ENCODE peak calls at places on chromosome 20, in four cellular contexts. One of them, this sample, is unnamed.

GRCh38 chr20:19283503-19283902 is 71.1 kb downstream of the SLC24A3 start:
- DNase-seq in GM13976: no peak
- DNase-seq in colonic mucosa: no peak
- DNase-seq in mucosa of descending colon: no peak
- DNase-seq in this sample: no peak

GRCh38 chr20:1983311-1983710 is 10.5 kb downstream of the PDYN start:
- DNase-seq in GM13976: no peak
- DNase-seq in colonic mucosa: no peak
- DNase-seq in mucosa of descending colon: no peak
- DNase-seq in this sample: no peak

GRCh38 chr20:50992733-50993457 is 30.0 kb downstream of the KCNG1 start:
- DNase-seq in GM13976: peak
- DNase-seq in colonic mucosa: peak
- DNase-seq in mucosa of descending colon: no peak
- DNase-seq in this sample: peak

GRCh38 chr20:32297439-32297838 is 20.0 kb downstream of the KIF3B start:
- DNase-seq in mucosa of descending colon: no peak
- DNase-seq in GM13976: no peak
- DNase-seq in colonic mucosa: no peak
- DNase-seq in this sample: no peak

GRCh38 chr20:9368893-9369292 is 145.5 kb upstream of the LAMP5 start:
- DNase-seq in GM13976: no peak
- DNase-seq in mucosa of descending colon: no peak
- DNase-seq in colonic mucosa: no peak
- DNase-seq in this sample: no peak

GRCh38 chr20:25308083-25308491 is 60.2 kb downstream of the PYGB start:
- DNase-seq in colonic mucosa: no peak
- DNase-seq in GM13976: no peak
- DNase-seq in mucosa of descending colon: peak
- DNase-seq in this sample: no peak

GRCh38 chr20:34562643-34563042 is 4.1 kb downstream of the MAP1LC3A start:
- DNase-seq in mucosa of descending colon: no peak
- DNase-seq in colonic mucosa: no peak
- DNase-seq in GM13976: no peak
- DNase-seq in this sample: no peak

GRCh38 chr20:61440548-61441055 is 188.5 kb downstream of the CDH4 start:
- DNase-seq in colonic mucosa: no peak
- DNase-seq in GM13976: no peak
- DNase-seq in mucosa of descending colon: no peak
- DNase-seq in this sample: no peak

GRCh38 chr20:63463400-63464288 is 8.8 kb downstream of the KCNQ2 start:
- DNase-seq in GM13976: no peak
- DNase-seq in colonic mucosa: no peak
- DNase-seq in mucosa of descending colon: no peak
- DNase-seq in this sample: no peak

GRCh38 chr20:9112541-9113515 is 43.9 kb downstream of the PLCB4 start:
- DNase-seq in mucosa of descending colon: no peak
- DNase-seq in GM13976: no peak
- DNase-seq in colonic mucosa: no peak
- DNase-seq in this sample: no peak

GRCh38 chr20:36784900-36785299 is 11.3 kb upstream of the DSN1 start:
- DNase-seq in colonic mucosa: no peak
- DNase-seq in mucosa of descending colon: no peak
- DNase-seq in GM13976: no peak
- DNase-seq in this sample: no peak

GRCh38 chr20:29873946-29874345 is 1383.5 kb upstream of the DEFB115 start:
- DNase-seq in mucosa of descending colon: peak
- DNase-seq in GM13976: peak
- DNase-seq in colonic mucosa: no peak
- DNase-seq in this sample: peak

GRCh38 chr20:64030371-64031134 is 5.4 kb upstream of the C20orf204 start:
- DNase-seq in GM13976: no peak
- DNase-seq in mucosa of descending colon: no peak
- DNase-seq in colonic mucosa: peak
- DNase-seq in this sample: no peak

GRCh38 chr20:24603454-24603853 is 134.0 kb downstream of the SYNDIG1 start:
- DNase-seq in colonic mucosa: no peak
- DNase-seq in mucosa of descending colon: no peak
- DNase-seq in GM13976: no peak
- DNase-seq in this sample: no peak

GRCh38 chr20:24943196-24943595 is 5.9 kb upstream of the CST7 start:
- DNase-seq in mucosa of descending colon: no peak
- DNase-seq in GM13976: no peak
- DNase-seq in colonic mucosa: no peak
- DNase-seq in this sample: no peak

GRCh38 chr20:60579941-60580515 is 621.8 kb downstream of the CDH26 start:
- DNase-seq in GM13976: no peak
- DNase-seq in colonic mucosa: no peak
- DNase-seq in mucosa of descending colon: no peak
- DNase-seq in this sample: no peak

GRCh38 chr20:23820493-23820892 is 6.0 kb downstream of the CST2 start:
- DNase-seq in mucosa of descending colon: no peak
- DNase-seq in GM13976: no peak
- DNase-seq in colonic mucosa: no peak
- DNase-seq in this sample: no peak

GRCh38 chr20:14234666-14235295 is 102.6 kb downstream of the FLRT3 start:
- DNase-seq in colonic mucosa: no peak
- DNase-seq in GM13976: no peak
- DNase-seq in mucosa of descending colon: no peak
- DNase-seq in this sample: no peak

GRCh38 chr20:49692941-49693340 is 20.7 kb downstream of the B4GALT5 start:
- DNase-seq in colonic mucosa: no peak
- DNase-seq in GM13976: no peak
- DNase-seq in mucosa of descending colon: no peak
- DNase-seq in this sample: no peak

GRCh38 chr20:63178889-63179751 is 36.8 kb downstream of the YTHDF1 start:
- DNase-seq in GM13976: peak
- DNase-seq in mucosa of descending colon: no peak
- DNase-seq in colonic mucosa: peak
- DNase-seq in this sample: peak

GRCh38 chr20:49538950-49539349 is 29.0 kb downstream of the PTGIS start:
- DNase-seq in GM13976: no peak
- DNase-seq in colonic mucosa: no peak
- DNase-seq in mucosa of descending colon: no peak
- DNase-seq in this sample: no peak

GRCh38 chr20:25315418-25316210 is 67.7 kb downstream of the PYGB start:
- DNase-seq in mucosa of descending colon: peak
- DNase-seq in colonic mucosa: no peak
- DNase-seq in GM13976: no peak
- DNase-seq in this sample: no peak

GRCh38 chr20:59063358-59064213 is 21.0 kb upstream of the PRELID3B start:
- DNase-seq in colonic mucosa: no peak
- DNase-seq in GM13976: no peak
- DNase-seq in mucosa of descending colon: no peak
- DNase-seq in this sample: no peak

GRCh38 chr20:4740774-4741431 is 19.2 kb downstream of the PRND start:
- DNase-seq in colonic mucosa: peak
- DNase-seq in GM13976: no peak
- DNase-seq in mucosa of descending colon: no peak
- DNase-seq in this sample: peak

GRCh38 chr20:16147221-16147620 is 426.0 kb downstream of the KIF16B start:
- DNase-seq in colonic mucosa: no peak
- DNase-seq in mucosa of descending colon: no peak
- DNase-seq in GM13976: no peak
- DNase-seq in this sample: no peak

GRCh38 chr20:62945771-62946339 is 6.7 kb upstream of the SLC17A9 start:
- DNase-seq in colonic mucosa: no peak
- DNase-seq in GM13976: no peak
- DNase-seq in mucosa of descending colon: no peak
- DNase-seq in this sample: no peak

GRCh38 chr20:52131048-52131643 is 60.4 kb downstream of the ZFP64 start:
- DNase-seq in mucosa of descending colon: no peak
- DNase-seq in colonic mucosa: no peak
- DNase-seq in GM13976: no peak
- DNase-seq in this sample: no peak

GRCh38 chr20:5862703-5863039 is 87.7 kb downstream of the TRMT6 start:
- DNase-seq in colonic mucosa: no peak
- DNase-seq in mucosa of descending colon: no peak
- DNase-seq in GM13976: no peak
- DNase-seq in this sample: no peak

GRCh38 chr20:20204326-20204725 is 152.0 kb downstream of the CFAP61 start:
- DNase-seq in mucosa of descending colon: no peak
- DNase-seq in colonic mucosa: no peak
- DNase-seq in GM13976: no peak
- DNase-seq in this sample: no peak

GRCh38 chr20:17571153-17571527 is 1.3 kb downstream of the DSTN start:
- DNase-seq in mucosa of descending colon: no peak
- DNase-seq in colonic mucosa: no peak
- DNase-seq in GM13976: peak
- DNase-seq in this sample: peak

GRCh38 chr20:21099653-21100589 is 6.2 kb downstream of the LINC00237 start:
- DNase-seq in GM13976: peak
- DNase-seq in colonic mucosa: peak
- DNase-seq in mucosa of descending colon: peak
- DNase-seq in this sample: peak

GRCh38 chr20:38315290-38315966 is 11.5 kb downstream of the BPI start:
- DNase-seq in colonic mucosa: no peak
- DNase-seq in mucosa of descending colon: no peak
- DNase-seq in GM13976: no peak
- DNase-seq in this sample: no peak
- TF ChIP-seq CTCF in colonic mucosa: no peak
- TF ChIP-seq CTCF in mucosa of descending colon: no peak
- TF ChIP-seq CTCF in GM13976: no peak
- TF ChIP-seq CTCF in this sample: no peak

GRCh38 chr20:3071266-3071609 is 182 bp upstream of the OXT start:
- DNase-seq in mucosa of descending colon: no peak
- DNase-seq in colonic mucosa: no peak
- DNase-seq in GM13976: no peak
- DNase-seq in this sample: peak

GRCh38 chr20:3071610-3072529 is at the start of gene OXT:
- DNase-seq in colonic mucosa: peak
- DNase-seq in GM13976: peak
- DNase-seq in mucosa of descending colon: peak
- DNase-seq in this sample: peak

GRCh38 chr20:3067139-3068009 is 4.0 kb upstream of the OXT start:
- DNase-seq in GM13976: no peak
- DNase-seq in colonic mucosa: no peak
- DNase-seq in mucosa of descending colon: no peak
- DNase-seq in this sample: peak

GRCh38 chr20:3068986-3069900 is 2.2 kb upstream of the OXT start:
- DNase-seq in colonic mucosa: no peak
- DNase-seq in GM13976: no peak
- DNase-seq in mucosa of descending colon: no peak
- DNase-seq in this sample: peak

GRCh38 chr20:3068075-3068474 is 3.3 kb upstream of the OXT start:
- DNase-seq in colonic mucosa: no peak
- DNase-seq in GM13976: no peak
- DNase-seq in mucosa of descending colon: no peak
- DNase-seq in this sample: peak
- TF ChIP-seq CTCF in colonic mucosa: no peak
- TF ChIP-seq CTCF in GM13976: no peak
- TF ChIP-seq CTCF in mucosa of descending colon: no peak
- TF ChIP-seq CTCF in this sample: no peak

GRCh38 chr20:22312744-22313346 is 271.5 kb downstream of the FOXA2 start:
- DNase-seq in GM13976: peak
- DNase-seq in colonic mucosa: peak
- DNase-seq in mucosa of descending colon: no peak
- DNase-seq in this sample: peak
- TF ChIP-seq CTCF in GM13976: peak
- TF ChIP-seq CTCF in colonic mucosa: peak
- TF ChIP-seq CTCF in mucosa of descending colon: peak
- TF ChIP-seq CTCF in this sample: peak

GRCh38 chr20:47875302-47876025 is 90.2 kb upstream of the SULF2 start:
- DNase-seq in colonic mucosa: no peak
- DNase-seq in GM13976: no peak
- DNase-seq in mucosa of descending colon: no peak
- DNase-seq in this sample: no peak

GRCh38 chr20:47879771-47880170 is 94.5 kb upstream of the SULF2 start:
- DNase-seq in mucosa of descending colon: no peak
- DNase-seq in colonic mucosa: no peak
- DNase-seq in GM13976: no peak
- DNase-seq in this sample: no peak

GRCh38 chr20:47883186-47883585 is 97.9 kb upstream of the SULF2 start:
- DNase-seq in mucosa of descending colon: no peak
- DNase-seq in colonic mucosa: no peak
- DNase-seq in GM13976: no peak
- DNase-seq in this sample: no peak

GRCh38 chr20:47876348-47877056 is 91.2 kb upstream of the SULF2 start:
- DNase-seq in colonic mucosa: no peak
- DNase-seq in mucosa of descending colon: no peak
- DNase-seq in GM13976: no peak
- DNase-seq in this sample: no peak

DNA sequence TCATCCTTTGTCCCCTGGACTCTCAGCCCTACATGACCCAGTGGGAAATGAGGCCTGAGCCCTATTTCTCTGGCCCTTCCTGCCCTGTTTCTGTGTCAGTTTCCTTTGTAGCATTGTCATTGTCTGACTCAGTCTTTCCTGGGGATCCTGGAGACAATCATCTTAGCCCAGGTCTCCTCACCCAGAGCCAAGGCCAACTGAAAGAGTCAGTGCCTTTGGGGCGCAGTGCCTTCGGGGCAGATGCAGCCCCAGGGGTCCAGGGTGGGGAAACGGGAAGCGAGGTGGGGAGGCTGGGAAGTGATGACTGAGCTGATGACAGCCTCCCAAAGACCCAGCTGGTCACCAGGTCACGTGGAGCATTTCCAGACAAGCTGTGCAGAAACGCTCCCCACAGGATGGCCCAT is 93.3 kb upstream of the SULF2 start:
- DNase-seq in GM13976: no peak
- DNase-seq in mucosa of descending colon: no peak
- DNase-seq in colonic mucosa: no peak
- DNase-seq in this sample: no peak
- TF ChIP-seq CTCF in GM13976: no peak
- TF ChIP-seq CTCF in mucosa of descending colon: no peak
- TF ChIP-seq CTCF in colonic mucosa: no peak
- TF ChIP-seq CTCF in this sample: no peak

DNA sequence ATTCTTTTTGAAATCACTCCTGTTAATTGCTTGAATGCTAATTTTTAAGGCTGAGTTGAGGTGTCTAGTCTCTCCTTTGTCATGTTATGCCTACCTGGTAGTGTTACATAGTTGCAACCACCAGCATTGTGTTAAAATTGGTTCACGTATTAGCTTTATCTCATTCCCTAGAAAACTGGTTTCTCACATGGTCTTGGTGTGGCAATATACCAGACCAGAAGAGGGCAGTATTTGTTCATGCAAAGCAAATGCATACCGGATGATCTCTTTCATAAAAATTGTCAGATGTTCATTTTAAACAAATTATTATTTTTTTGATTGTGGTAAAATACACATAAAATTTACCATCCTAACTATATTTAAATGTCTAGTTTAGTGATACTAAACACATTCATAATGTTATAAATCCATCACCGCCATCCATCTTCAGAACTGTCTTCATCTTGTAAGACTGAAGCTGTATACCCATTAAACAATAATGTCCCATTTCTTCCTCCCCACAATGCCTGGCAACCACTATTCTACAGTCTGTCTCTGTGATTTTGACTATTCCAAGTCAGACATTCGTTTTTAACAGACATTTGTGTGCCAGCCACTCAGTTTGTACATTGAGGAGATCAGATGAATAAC is 92.8 kb downstream of the ATRN start:
- DNase-seq in mucosa of descending colon: no peak
- DNase-seq in GM13976: peak
- DNase-seq in colonic mucosa: peak
- DNase-seq in this sample: peak
- TF ChIP-seq CTCF in mucosa of descending colon: peak
- TF ChIP-seq CTCF in GM13976: peak
- TF ChIP-seq CTCF in colonic mucosa: peak
- TF ChIP-seq CTCF in this sample: peak